ENCODE peak calls at places on chromosomes 1 and 21, in seven cellular contexts. E, M, I, K, U, W and N are unnamed samples.

GRCh38 chr1:19344372-19344810 is 32.3 kb downstream of the SLC66A1 start:
- DNase-seq in E (peak), M (peak), I (peak), K (peak), U (no peak), W (peak), N (peak)

GRCh38 chr21:15121655-15122120 is 56.9 kb upstream of the NRIP1 start:
- DNase-seq in E (no peak), M (no peak), I (no peak), K (peak), U (no peak), W (no peak), N (no peak)

GRCh38 chr21:41361786-41362604 is at the start of gene MX2:
- DNase-seq in E (no peak), M (peak), I (no peak), K (peak), U (peak), W (no peak), N (peak)

GRCh38 chr1:228842094-228842775 is 107.0 kb downstream of the RHOU start:
- DNase-seq in E (peak), M (no peak), I (no peak), K (peak), U (no peak), W (peak), N (no peak)

GRCh38 chr21:28521932-28522826 is 470.5 kb downstream of the LTN1 start:
- DNase-seq in E (no peak), M (no peak), I (no peak), K (no peak), U (no peak), W (peak), N (no peak)

GRCh38 chr1:205444300-205444930 is 11.4 kb downstream of the BLACAT1 start:
- DNase-seq in E (peak), M (no peak), I (peak), K (no peak), U (no peak), W (no peak), N (no peak)

GRCh38 chr1:12342261-12343003 is 112.6 kb downstream of the VPS13D start:
- DNase-seq in E (no peak), M (no peak), I (no peak), K (peak), U (no peak), W (no peak), N (no peak)

GRCh38 chr1:184973308-184974085 is 811 bp downstream of the NIBAN1 start:
- DNase-seq in E (peak), M (peak), I (peak), K (no peak), U (peak), W (no peak), N (peak)

GRCh38 chr1:77668924-77669449 is 13.5 kb downstream of the ZZZ3 start:
- DNase-seq in E (peak), M (no peak), I (no peak), K (no peak), U (no peak), W (no peak), N (no peak)

GRCh38 chr1:44284184-44284583 is 70.9 kb downstream of the ERI3 start:
- DNase-seq in E (no peak), M (no peak), I (no peak), K (peak), U (no peak), W (no peak), N (no peak)

GRCh38 chr1:209224886-209225285 is 358.6 kb upstream of the CAMK1G start:
- DNase-seq in E (no peak), M (no peak), I (no peak), K (no peak), U (no peak), W (no peak), N (no peak)

GRCh38 chr1:43881415-43881814 is 52.2 kb upstream of the ARTN start:
- DNase-seq in E (peak), M (no peak), I (no peak), K (no peak), U (no peak), W (peak), N (no peak)

GRCh38 chr1:33454646-33455282 is 17.7 kb upstream of the ZSCAN20 start:
- DNase-seq in E (no peak), M (no peak), I (no peak), K (no peak), U (no peak), W (no peak), N (no peak)

GRCh38 chr21:32946654-32947053 is 79.1 kb upstream of the OLIG2 start:
- DNase-seq in E (no peak), M (no peak), I (no peak), K (no peak), U (no peak), W (no peak), N (no peak)

GRCh38 chr1:48200166-48200900 is 22.2 kb upstream of the SLC5A9 start:
- DNase-seq in E (no peak), M (no peak), I (no peak), K (no peak), U (no peak), W (no peak), N (no peak)

GRCh38 chr1:84689514-84690396 is 506 bp downstream of the SSX2IP start:
- DNase-seq in E (peak), M (no peak), I (peak), K (peak), U (no peak), W (no peak), N (no peak)

DNA sequence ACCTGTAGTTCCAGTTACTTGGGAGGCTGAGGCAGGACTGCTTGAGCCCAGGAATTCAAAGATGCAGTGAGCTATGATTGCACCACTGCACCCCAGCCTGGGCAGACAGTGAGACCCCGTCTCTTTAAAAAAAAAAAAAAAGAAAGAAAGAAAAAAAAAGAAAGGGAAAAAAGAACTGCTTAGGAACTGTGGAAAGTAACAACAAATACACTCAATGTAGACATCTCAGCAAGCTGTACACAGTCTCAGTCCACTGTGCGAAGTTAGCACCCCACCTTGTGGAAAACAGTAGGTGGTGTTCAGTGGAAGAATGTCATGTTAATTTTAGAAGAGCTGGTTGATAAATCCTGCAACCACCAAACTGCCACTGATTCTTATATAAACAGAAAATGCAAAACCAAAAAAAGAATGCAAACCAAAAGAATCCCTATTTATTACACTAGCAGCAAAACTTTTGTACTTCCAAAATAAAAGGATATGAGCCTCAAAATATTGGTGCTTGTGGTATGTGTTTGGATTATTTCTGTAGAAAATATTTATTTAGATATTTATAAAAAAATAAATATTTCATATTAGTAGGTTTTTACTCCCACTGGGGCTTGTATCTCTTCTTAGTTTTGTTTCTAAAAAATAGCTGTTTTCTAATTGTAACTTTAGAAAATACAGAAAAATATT is 31.1 kb downstream of the ALG14 start:
- DNase-seq in E (peak), M (no peak), I (no peak), K (peak), U (no peak), W (peak), N (peak)
- TF ChIP-seq TAF1 in E (no peak), M (no peak), I (no peak), K (no peak), U (no peak), W (no peak), N (no peak)

DNA sequence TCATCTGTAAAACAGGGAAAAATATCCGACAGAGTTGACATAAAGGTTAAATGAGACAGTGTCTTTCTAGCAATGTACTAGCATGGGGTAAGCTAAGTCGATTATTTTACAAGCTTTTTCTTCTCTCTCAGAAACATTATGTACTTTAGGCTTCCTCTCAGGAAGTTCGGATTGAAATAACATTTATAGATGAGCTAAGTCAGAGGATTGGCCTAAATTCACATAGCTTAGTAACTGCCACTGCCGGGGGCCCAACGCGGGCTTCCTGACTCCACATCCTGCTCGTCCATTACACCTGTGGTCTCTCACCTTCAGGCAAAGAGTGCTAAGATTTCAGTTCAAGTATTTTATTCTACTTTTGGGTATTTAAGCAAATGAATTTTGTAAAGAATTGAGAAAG is 462.3 kb upstream of the NFIA start:
- DNase-seq in E (no peak), M (no peak), I (no peak), K (no peak), U (no peak), W (no peak), N (no peak)
- TF ChIP-seq POLR2AphosphoS5 in E (no peak), M (no peak), I (no peak), K (no peak), U (no peak), W (no peak), N (no peak)

DNA sequence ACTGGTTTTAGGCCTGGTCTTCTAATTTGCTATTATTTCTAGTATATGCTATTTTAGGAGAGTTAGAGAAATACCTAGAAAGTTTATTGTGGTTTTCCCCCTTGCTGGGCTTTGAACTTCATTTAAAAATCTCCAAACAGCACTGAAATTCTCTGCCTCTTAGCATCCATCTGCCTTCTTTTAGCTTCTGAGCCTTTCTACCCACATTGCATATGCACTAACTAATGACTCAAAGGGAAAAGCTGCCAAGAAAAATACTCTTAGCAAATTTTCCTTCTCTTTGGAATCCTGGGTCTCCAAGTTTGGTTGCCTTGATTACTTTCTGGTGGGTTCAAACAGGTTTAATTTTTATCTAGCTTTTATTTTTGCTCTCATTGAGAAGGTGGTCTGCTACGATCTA is 408.4 kb upstream of the PTBP2 start:
- DNase-seq in E (no peak), M (no peak), I (no peak), K (no peak), U (no peak), W (no peak), N (no peak)
- TF ChIP-seq TAF1 in E (no peak), M (no peak), I (no peak), K (no peak), U (no peak), W (no peak), N (no peak)

GRCh38 chr1:167627615-167627864 is 2.5 kb upstream of the RCSD1 start:
- DNase-seq in E (no peak), M (no peak), I (no peak), K (no peak), U (no peak), W (no peak), N (no peak)

GRCh38 chr1:167629681-167630567 is at the start of gene RCSD1:
- DNase-seq in E (peak), M (peak), I (peak), K (no peak), U (no peak), W (peak), N (peak)

GRCh38 chr1:167630568-167631385 is 745 bp downstream of the RCSD1 start:
- DNase-seq in E (peak), M (no peak), I (no peak), K (no peak), U (peak), W (no peak), N (no peak)

GRCh38 chr1:167628754-167629515 is 1.1 kb upstream of the RCSD1 start:
- DNase-seq in E (no peak), M (no peak), I (no peak), K (no peak), U (no peak), W (no peak), N (no peak)

DNA sequence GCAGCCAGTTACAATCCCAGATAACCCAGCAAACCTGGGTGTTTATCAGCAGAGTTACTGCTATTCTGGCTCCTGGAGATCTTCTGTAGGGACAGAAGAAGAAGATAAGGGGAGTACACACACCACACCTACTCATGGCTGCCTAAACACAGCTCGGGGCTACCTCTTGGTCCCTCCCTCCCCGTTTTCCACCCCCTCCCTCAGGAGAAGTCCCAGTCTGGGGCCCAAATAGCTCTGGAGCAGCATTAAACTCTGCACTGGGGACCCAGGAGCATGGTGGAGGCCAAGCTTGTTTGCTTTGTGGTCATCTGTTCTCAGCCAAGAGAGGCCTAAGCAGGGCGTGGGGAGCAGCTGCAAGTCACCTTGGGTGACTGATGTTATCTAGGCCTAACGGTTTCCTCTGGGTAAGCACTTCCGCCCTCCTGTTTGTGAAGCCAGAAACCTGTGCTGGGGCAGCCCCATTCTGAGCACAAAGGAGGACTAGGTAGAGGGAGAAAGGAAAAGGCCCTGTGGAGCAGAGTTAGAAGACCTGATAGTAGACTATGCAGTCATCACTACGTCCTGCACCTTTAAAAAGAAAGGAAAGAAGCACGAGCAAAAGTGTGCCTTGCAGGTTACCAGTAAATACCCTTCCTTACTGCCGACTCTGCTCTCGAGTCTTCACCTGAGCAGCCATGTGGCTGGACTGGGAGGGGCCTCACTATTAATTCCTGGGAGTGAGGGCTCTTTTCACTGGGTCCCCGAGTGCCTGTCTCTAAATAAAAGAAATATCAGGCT is 2.0 kb upstream of the RCSD1 start:
- DNase-seq in E (peak), M (peak), I (no peak), K (peak), U (peak), W (no peak), N (peak)
- TF ChIP-seq POLR2AphosphoS5 in E (peak), M (peak), I (no peak), K (no peak), U (peak), W (no peak), N (peak)